ENCODE peak calls at places on chromosomes 7 and 10, in four cellular contexts. K, I, T and V are unnamed samples.
A peak's percentile ranks its signal among the peaks of the same experiment; 100 is the strongest.

GRCh38 chr7:117825132-117825531 is 48.1 kb downstream of the CTTNBP2 start:
- DNase-seq in K (no peak), I (no peak), T (no peak), V (no peak)

GRCh38 chr7:151694828-151695580 is 175.3 kb upstream of the RHEB start:
- DNase-seq in K (no peak), I (no peak), T (no peak), V (no peak)

GRCh38 chr7:116970148-116970910 is 17.0 kb downstream of the ST7 start:
- DNase-seq in K (no peak), I (no peak), T (no peak), V (no peak)

GRCh38 chr7:999921-1000593 is 17.1 kb downstream of the CYP2W1 start:
- DNase-seq in K (no peak), I (no peak), T (no peak), V (no peak)

GRCh38 chr7:44101966-44102845 is 1.9 kb upstream of the AEBP1 start:
- DNase-seq in K (no peak), I (no peak), T (no peak), V (no peak)

GRCh38 chr10:78461333-78461732 is 427.7 kb downstream of the RPS24 start:
- DNase-seq in K (no peak), I (no peak), T (no peak), V (no peak)

GRCh38 chr10:110494532-110494931 is 3.2 kb upstream of the DUSP5 start:
- DNase-seq in K (no peak), I (no peak), T (no peak), V (no peak)

GRCh38 chr7:36742911-36743775 is 18.8 kb upstream of the AOAH start:
- DNase-seq in K (no peak), I (no peak), T (no peak), V (no peak)

GRCh38 chr7:2680792-2681490 is 7.1 kb upstream of the AMZ1 start:
- DNase-seq in K (peak; percentile 93), I (peak; percentile 85), T (peak; percentile 76), V (peak; percentile 80)

GRCh38 chr10:68301790-68302502 is 29.9 kb upstream of the HNRNPH3 start:
- DNase-seq in K (peak; percentile 53), I (no peak), T (no peak), V (no peak)

GRCh38 chr7:27109533-27110162 is 7.2 kb upstream of the HOXA2 start:
- DNase-seq in K (no peak), I (no peak), T (no peak), V (no peak)

GRCh38 chr7:27111753-27112277 is 9.3 kb upstream of the HOXA2 start:
- DNase-seq in K (no peak), I (no peak), T (no peak), V (peak; percentile 5)

GRCh38 chr7:27110163-27110976 is 7.9 kb upstream of the HOXA2 start:
- DNase-seq in K (no peak), I (peak; percentile 78), T (no peak), V (peak; percentile 85)

GRCh38 chr7:27112361-27112760 is 9.9 kb upstream of the HOXA2 start:
- DNase-seq in K (no peak), I (no peak), T (no peak), V (peak; percentile 22)

GRCh38 chr7:27110977-27111752 is 8.7 kb upstream of the HOXA2 start:
- DNase-seq in K (no peak), I (no peak), T (no peak), V (peak; percentile 56)
- H3K27ac ChIP-seq in K (peak overlapping the region; percentile 98), I (peak overlapping the region; percentile 91), T (peak overlapping the region; percentile 91), V (peak overlapping the region; percentile 70)

GRCh38 chr7:142862401-142863400 is 7.8 kb downstream of the EPHB6 start:
- DNase-seq in K (no peak), I (no peak), T (no peak), V (no peak)

GRCh38 chr7:142860968-142861367 is 6.1 kb downstream of the EPHB6 start:
- DNase-seq in K (no peak), I (no peak), T (no peak), V (no peak)

GRCh38 chr7:142859411-142859810 is 4.5 kb downstream of the EPHB6 start:
- DNase-seq in K (no peak), I (no peak), T (no peak), V (no peak)

GRCh38 chr7:142857625-142858024 is 2.7 kb downstream of the EPHB6 start:
- DNase-seq in K (no peak), I (no peak), T (no peak), V (no peak)

GRCh38 chr7:142859829-142860228 is 5.0 kb downstream of the EPHB6 start:
- DNase-seq in K (no peak), I (no peak), T (no peak), V (no peak)
- H3K27ac ChIP-seq in K (no peak overlapping the region), I (no peak overlapping the region), T (no peak overlapping the region), V (no peak overlapping the region)

DNA sequence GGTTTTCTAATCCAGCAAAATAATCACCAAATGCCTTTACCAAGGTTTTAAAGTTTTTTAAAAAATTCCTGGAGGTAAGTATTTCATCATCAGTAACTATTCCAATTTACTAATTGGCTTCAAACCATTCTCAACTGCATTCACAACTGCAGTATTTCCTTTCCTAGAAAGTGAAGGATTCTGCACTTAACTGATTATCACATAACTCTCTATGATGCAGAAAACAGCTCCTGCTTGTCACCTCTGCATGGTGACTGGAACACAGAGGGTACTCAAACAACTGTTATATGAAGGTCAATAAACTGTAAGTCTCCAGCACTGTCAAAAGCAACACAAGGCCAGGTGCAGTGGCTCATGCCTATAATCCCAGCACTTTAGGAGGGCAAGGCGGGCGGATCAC is 42.6 kb downstream of the SRPK2 start:
- DNase-seq in K (no peak), I (no peak), T (no peak), V (no peak)
- H3K27ac ChIP-seq in K (no peak overlapping the region), I (no peak overlapping the region), T (no peak overlapping the region), V (no peak overlapping the region)

GRCh38 chr10:113052076-113052830 is 102.2 kb downstream of the TCF7L2 start:
- DNase-seq in K (no peak), I (no peak), T (no peak), V (peak; percentile 37)
- H3K27ac ChIP-seq in K (peak overlapping the region; percentile 28), I (no peak overlapping the region), T (no peak overlapping the region), V (no peak overlapping the region)

GRCh38 chr7:139016931-139017511 is 18.8 kb downstream of the ZC3HAV1L start:
- DNase-seq in K (peak; percentile 95), I (peak; percentile 63), T (peak; percentile 46), V (peak; percentile 25)
- H3K27ac ChIP-seq in K (no peak overlapping the region), I (no peak overlapping the region), T (no peak overlapping the region), V (no peak overlapping the region)

DNA sequence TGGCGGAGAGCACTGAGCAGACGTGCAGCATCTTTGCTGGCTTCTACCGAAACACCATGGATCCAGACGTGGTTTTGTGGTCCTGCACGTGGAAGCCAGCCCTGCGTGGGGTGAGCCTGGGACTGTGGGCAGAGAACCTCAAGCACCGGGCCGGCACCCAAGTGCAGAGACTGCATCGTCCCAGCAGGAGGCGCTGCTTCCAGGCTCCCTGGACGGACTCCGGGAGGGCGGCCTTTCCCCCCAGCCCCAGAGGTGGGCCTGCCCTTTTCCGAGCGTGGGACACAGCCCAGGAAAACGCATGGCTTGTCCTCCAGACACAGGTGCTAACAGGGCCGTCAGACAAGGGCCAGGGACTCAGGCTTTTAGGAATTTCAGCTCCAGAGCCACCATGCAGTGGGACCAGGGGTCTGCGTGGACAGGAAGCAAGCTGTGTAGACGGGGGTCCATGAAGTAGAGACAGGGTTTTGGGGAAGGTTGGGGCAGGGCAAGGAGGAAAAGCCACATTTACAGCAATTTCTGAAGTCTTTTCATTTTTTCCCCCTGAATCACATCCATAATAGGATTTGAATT is 303.9 kb downstream of the WDR37 start:
- DNase-seq in K (no peak), I (no peak), T (no peak), V (no peak)
- H3K27ac ChIP-seq in K (no peak overlapping the region), I (no peak overlapping the region), T (no peak overlapping the region), V (no peak overlapping the region)